ENCODE peak calls at places on chromosomes 4 and X, in nine cellular contexts. L is left kidney; D is iris pigment epithelial cell; B is dermis microvascular lymphatic vessel endothelial cell; P is activated naive CD8-positive, alpha-beta T cell treated with anti-CD3 and anti-CD28 coated beads, Interleukin-2, amount 50 U/mL, for 16 hours; N is epithelial cell of proximal tubule; Q is naive thymus-derived CD4-positive, alpha-beta T cell; U is hippocampal formation; S is EH. Y is an unnamed sample.

GRCh38 chr4:63296773-63297172 is 1112.5 kb downstream of the TECRL start:
- DNase-seq in B (no peak), N (no peak), D (no peak), P (no peak), U (no peak), L (peak), Q (no peak), S (no peak), Y (no peak)

GRCh38 chrX:9874483-9874882 is 88.3 kb downstream of the SHROOM2 start:
- DNase-seq in P (no peak), D (no peak), L (no peak), U (no peak), S (no peak), N (no peak), B (no peak), Q (no peak), Y (no peak)

GRCh38 chr4:13642576-13642975 is 15.1 kb upstream of the BOD1L1 start:
- DNase-seq in Q (no peak), P (no peak), B (no peak), U (peak), D (peak), N (no peak), S (peak), L (no peak), Y (peak)

GRCh38 chrX:112664928-112665327 is 14.8 kb downstream of the LHFPL1 start:
- DNase-seq in N (no peak), Q (no peak), S (no peak), L (no peak), B (no peak), P (no peak), D (no peak), U (no peak), Y (no peak)

GRCh38 chrX:140040397-140040796 is 75.1 kb upstream of the CXorf66 start:
- DNase-seq in L (no peak), N (peak), P (no peak), Q (no peak), S (peak), D (peak), U (no peak), B (no peak), Y (no peak)

GRCh38 chrX:10110984-10111363 is 45.8 kb upstream of the CLCN4 start:
- DNase-seq in U (no peak), D (no peak), N (no peak), L (no peak), Q (peak), P (peak), S (peak), B (no peak), Y (no peak)

GRCh38 chr4:58940167-58940566 is 1830.0 kb upstream of the IGFBP7 start:
- DNase-seq in N (no peak), U (no peak), D (no peak), B (no peak), Q (no peak), P (no peak), L (no peak), S (no peak), Y (no peak)

GRCh38 chr4:80412322-80412721 is 76.8 kb downstream of the CFAP299 start:
- DNase-seq in Q (no peak), B (no peak), U (no peak), L (no peak), P (no peak), D (no peak), S (no peak), N (no peak), Y (no peak)

GRCh38 chrX:49221868-49222267 is 11.3 kb downstream of the CACNA1F start:
- DNase-seq in Q (no peak), U (no peak), L (no peak), P (no peak), D (no peak), S (no peak), B (no peak), N (no peak), Y (no peak)

Y was measured in NCI-H446.